ENCODE peak calls at places on chromosomes 1 and 21, in five cellular contexts. N, S, L, V and K are unnamed samples.

GRCh38 chr1:198373376-198373775 is 167.1 kb downstream of the ATP6V1G3 start:
- DNase-seq in N (peak), S (no peak), L (no peak), V (peak), K (peak)

GRCh38 chr1:233520510-233521191 is 93.3 kb upstream of the KCNK1 start:
- DNase-seq in N (no peak), S (no peak), L (no peak), V (peak), K (no peak)

GRCh38 chr1:41418868-41419583 is 57.8 kb downstream of the FOXO6 start:
- DNase-seq in N (peak), S (no peak), L (peak), V (peak), K (peak)

GRCh38 chr1:207078578-207079132 is 10.0 kb upstream of the C4BPB start:
- DNase-seq in N (no peak), S (no peak), L (no peak), V (no peak), K (no peak)

GRCh38 chr1:23013657-23014056 is 2.0 kb downstream of the TEX46 start:
- DNase-seq in N (no peak), S (no peak), L (no peak), V (no peak), K (no peak)

GRCh38 chr21:45830720-45831366 is 150.7 kb upstream of the COL6A1 start:
- DNase-seq in N (no peak), S (no peak), L (no peak), V (no peak), K (no peak)

GRCh38 chr1:115838805-115839705 is 1.9 kb downstream of the NHLH2 start:
- DNase-seq in N (no peak), S (no peak), L (peak), V (peak), K (peak)

GRCh38 chr1:178768423-178768822 is 43.4 kb downstream of the RALGPS2 start:
- DNase-seq in N (peak), S (no peak), L (peak), V (peak), K (peak)

GRCh38 chr1:119275145-119275929 is 93.2 kb upstream of the HAO2 start:
- DNase-seq in N (peak), S (peak), L (peak), V (peak), K (peak)

GRCh38 chr1:69700770-69701169 is 133.0 kb downstream of the LRRC7 start:
- DNase-seq in N (peak), S (no peak), L (no peak), V (peak), K (peak)

GRCh38 chr21:29172282-29172681 is 41.8 kb downstream of the MAP3K7CL start:
- DNase-seq in N (no peak), S (no peak), L (no peak), V (no peak), K (no peak)

GRCh38 chr1:235980976-235981375 is 83.9 kb downstream of the NID1 start:
- DNase-seq in N (no peak), S (no peak), L (no peak), V (no peak), K (no peak)

GRCh38 chr1:29650041-29650400 is 413.7 kb downstream of the PTPRU start:
- DNase-seq in N (no peak), S (no peak), L (no peak), V (no peak), K (no peak)

GRCh38 chr1:26278303-26278702 is 1.6 kb upstream of the SH3BGRL3 start:
- DNase-seq in N (peak), S (no peak), L (peak), V (peak), K (peak)

GRCh38 chr1:214282696-214283225 is 1.8 kb downstream of the SMYD2 start:
- DNase-seq in N (no peak), S (peak), L (no peak), V (no peak), K (no peak)

GRCh38 chr1:150564051-150564991 is 15.1 kb downstream of the MCL1 start:
- DNase-seq in N (peak), S (no peak), L (no peak), V (peak), K (peak)

GRCh38 chr1:7290971-7291970 is 479.8 kb upstream of the VAMP3 start:
- DNase-seq in N (peak), S (no peak), L (peak), V (no peak), K (peak)

GRCh38 chr1:115764541-115764940 is 4.0 kb downstream of the CASQ2 start:
- DNase-seq in N (peak), S (no peak), L (peak), V (peak), K (peak)

GRCh38 chr1:98044766-98045165 is 123.9 kb upstream of the DPYD start:
- DNase-seq in N (no peak), S (no peak), L (no peak), V (no peak), K (no peak)

GRCh38 chr21:35411434-35411833 is 362.3 kb upstream of the RUNX1 start:
- DNase-seq in N (no peak), S (no peak), L (no peak), V (no peak), K (no peak)

GRCh38 chr1:148383966-148384365 is 99.1 kb downstream of the PPIAL4G start:
- DNase-seq in N (no peak), S (no peak), L (no peak), V (no peak), K (no peak)

GRCh38 chr1:247441621-247442020 is 16.3 kb downstream of the OR2B11 start:
- DNase-seq in N (no peak), S (no peak), L (no peak), V (no peak), K (no peak)

GRCh38 chr1:18299441-18300338 is 181.0 kb upstream of the KLHDC7A start:
- DNase-seq in N (peak), S (peak), L (no peak), V (peak), K (no peak)

GRCh38 chr1:47623174-47623940 is 185.5 kb downstream of the FOXD2 start:
- DNase-seq in N (no peak), S (no peak), L (no peak), V (no peak), K (no peak)

GRCh38 chr1:247266053-247266452 is 10.2 kb downstream of the VN1R5 start:
- DNase-seq in N (peak), S (no peak), L (no peak), V (peak), K (no peak)

GRCh38 chr1:117661027-117661426 is 55.2 kb downstream of the TENT5C start:
- DNase-seq in N (no peak), S (no peak), L (no peak), V (no peak), K (no peak)

GRCh38 chr1:27648602-27649305 is 13.8 kb upstream of the FGR start:
- DNase-seq in N (no peak), S (no peak), L (no peak), V (no peak), K (no peak)

GRCh38 chr1:75808921-75809320 is 12.2 kb downstream of the MSH4 start:
- DNase-seq in N (no peak), S (no peak), L (no peak), V (no peak), K (no peak)

GRCh38 chr1:224801761-224802490 is 127.5 kb upstream of the DNAH14 start:
- DNase-seq in N (no peak), S (no peak), L (no peak), V (no peak), K (no peak)

GRCh38 chr1:220544901-220545303 is 17.0 kb downstream of the MARK1 start:
- DNase-seq in N (no peak), S (no peak), L (peak), V (no peak), K (no peak)

GRCh38 chr1:211829343-211830054 is 1.1 kb downstream of the LPGAT1 start:
- DNase-seq in N (peak), S (no peak), L (peak), V (peak), K (peak)

GRCh38 chr1:235079443-235079967 is 49.1 kb downstream of the TOMM20 start:
- DNase-seq in N (peak), S (peak), L (no peak), V (peak), K (peak)

GRCh38 chr1:176752505-176752904 is 289.5 kb downstream of the PAPPA2 start:
- DNase-seq in N (no peak), S (no peak), L (no peak), V (peak), K (no peak)

GRCh38 chr1:197801684-197802083 is 26.4 kb upstream of the DENND1B start:
- DNase-seq in N (no peak), S (no peak), L (no peak), V (no peak), K (no peak)

GRCh38 chr21:29196664-29197052 is 66.2 kb downstream of the MAP3K7CL start:
- DNase-seq in N (no peak), S (no peak), L (no peak), V (no peak), K (no peak)